ENCODE peak calls at places on chromosome 7, in four cellular contexts. One of them, this sample, is unnamed.

GRCh38 chr7:157267956-157268355 is 68.8 kb upstream of the DNAJB6 start:
- DNase-seq in H1: no peak
- DNase-seq in IMR-90: no peak
- DNase-seq in H9: no peak
- DNase-seq in this sample: no peak

GRCh38 chr7:27128034-27128433 is 2.5 kb downstream of the HOXA4 start:
- DNase-seq in H1: no peak
- DNase-seq in IMR-90: peak
- DNase-seq in H9: no peak
- DNase-seq in this sample: no peak

GRCh38 chr7:1558181-1558811 is 2.3 kb upstream of the TMEM184A start:
- DNase-seq in H1: peak
- DNase-seq in IMR-90: no peak
- DNase-seq in H9: no peak
- DNase-seq in this sample: peak

GRCh38 chr7:140440593-140440992 is 36.7 kb downstream of the RAB19 start:
- DNase-seq in H1: no peak
- DNase-seq in IMR-90: peak
- DNase-seq in H9: no peak
- DNase-seq in this sample: no peak

GRCh38 chr7:34845666-34846361 is 187.8 kb downstream of the NPSR1 start:
- DNase-seq in H1: no peak
- DNase-seq in IMR-90: no peak
- DNase-seq in H9: no peak
- DNase-seq in this sample: peak

GRCh38 chr7:116398672-116399071 is 100.9 kb upstream of the CAV2 start:
- DNase-seq in H1: no peak
- DNase-seq in IMR-90: no peak
- DNase-seq in H9: no peak
- DNase-seq in this sample: no peak

GRCh38 chr7:8175929-8176369 is 86.0 kb downstream of the ICA1 start:
- DNase-seq in H1: no peak
- DNase-seq in IMR-90: no peak
- DNase-seq in H9: no peak
- DNase-seq in this sample: no peak

GRCh38 chr7:41162612-41163011 is 540.3 kb downstream of the INHBA start:
- DNase-seq in H1: no peak
- DNase-seq in IMR-90: peak
- DNase-seq in H9: no peak
- DNase-seq in this sample: no peak

GRCh38 chr7:113873554-113874151 is 45.2 kb downstream of the PPP1R3A start:
- DNase-seq in H1: no peak
- DNase-seq in IMR-90: peak
- DNase-seq in H9: no peak
- DNase-seq in this sample: peak

GRCh38 chr7:25852249-25852994 is 299.6 kb upstream of the NFE2L3 start:
- DNase-seq in H1: peak
- DNase-seq in IMR-90: no peak
- DNase-seq in H9: peak
- DNase-seq in this sample: peak

GRCh38 chr7:43039346-43039745 is 73.1 kb upstream of the HECW1 start:
- DNase-seq in H1: peak
- DNase-seq in IMR-90: no peak
- DNase-seq in H9: peak
- DNase-seq in this sample: peak

GRCh38 chr7:148328906-148329305 is 261.7 kb upstream of the C7orf33 start:
- DNase-seq in H1: no peak
- DNase-seq in IMR-90: no peak
- DNase-seq in H9: no peak
- DNase-seq in this sample: no peak

GRCh38 chr7:28356619-28357018 is 55.7 kb upstream of the CREB5 start:
- DNase-seq in H1: no peak
- DNase-seq in IMR-90: no peak
- DNase-seq in H9: no peak
- DNase-seq in this sample: no peak

GRCh38 chr7:91212592-91212991 is 51.6 kb upstream of the FZD1 start:
- DNase-seq in H1: no peak
- DNase-seq in IMR-90: peak
- DNase-seq in H9: no peak
- DNase-seq in this sample: no peak
- H3K56ac ChIP-seq in H1: no peak
- H3K56ac ChIP-seq in IMR-90: no peak
- H3K56ac ChIP-seq in H9: no peak
- H3K56ac ChIP-seq in this sample: no peak

GRCh38 chr7:121994625-121995410 is 121.9 kb downstream of the PTPRZ1 start:
- DNase-seq in H1: peak
- DNase-seq in IMR-90: peak
- DNase-seq in H9: peak
- DNase-seq in this sample: peak

GRCh38 chr7:121992046-121992445 is 119.1 kb downstream of the PTPRZ1 start:
- DNase-seq in H1: no peak
- DNase-seq in IMR-90: no peak
- DNase-seq in H9: no peak
- DNase-seq in this sample: peak
- H3K56ac ChIP-seq in H1: no peak
- H3K56ac ChIP-seq in IMR-90: no peak
- H3K56ac ChIP-seq in H9: no peak
- H3K56ac ChIP-seq in this sample: no peak

GRCh38 chr7:68547794-68548193 is 1050.5 kb upstream of the AUTS2 start:
- DNase-seq in H1: no peak
- DNase-seq in IMR-90: no peak
- DNase-seq in H9: no peak
- DNase-seq in this sample: no peak

GRCh38 chr7:68542831-68543230 is 1055.4 kb upstream of the AUTS2 start:
- DNase-seq in H1: no peak
- DNase-seq in IMR-90: no peak
- DNase-seq in H9: no peak
- DNase-seq in this sample: no peak

GRCh38 chr7:68550027-68550426 is 1048.2 kb upstream of the AUTS2 start:
- DNase-seq in H1: no peak
- DNase-seq in IMR-90: no peak
- DNase-seq in H9: no peak
- DNase-seq in this sample: no peak

GRCh38 chr7:68547181-68547580 is 1051.1 kb upstream of the AUTS2 start:
- DNase-seq in H1: no peak
- DNase-seq in IMR-90: no peak
- DNase-seq in H9: no peak
- DNase-seq in this sample: no peak

DNA sequence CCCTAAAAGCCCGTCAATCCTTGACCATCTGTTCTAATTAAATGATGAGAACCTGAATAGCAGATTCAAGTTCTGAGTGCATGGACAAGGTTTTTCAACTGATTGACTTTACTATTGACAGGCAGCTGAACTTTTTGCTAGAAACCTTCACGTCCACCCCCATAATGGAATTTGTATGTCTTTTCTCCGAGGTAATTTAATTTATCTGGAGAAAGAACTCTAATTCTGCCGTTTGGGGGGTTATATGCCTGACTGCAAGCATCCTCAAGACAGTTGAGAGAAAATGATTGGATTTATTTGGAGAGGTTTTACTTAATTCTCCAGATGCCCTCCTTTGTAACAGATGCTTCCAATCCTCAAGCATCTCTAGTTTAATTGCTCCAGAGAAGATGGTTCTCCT is 1053.4 kb upstream of the AUTS2 start:
- DNase-seq in H1: no peak
- DNase-seq in IMR-90: no peak
- DNase-seq in H9: no peak
- DNase-seq in this sample: no peak
- H3K56ac ChIP-seq in H1: no peak
- H3K56ac ChIP-seq in IMR-90: no peak
- H3K56ac ChIP-seq in H9: no peak
- H3K56ac ChIP-seq in this sample: no peak

GRCh38 chr7:36987363-36987724 is 263.1 kb upstream of the AOAH start:
- DNase-seq in H1: no peak
- DNase-seq in IMR-90: no peak
- DNase-seq in H9: no peak
- DNase-seq in this sample: no peak
- H3K56ac ChIP-seq in H1: no peak
- H3K56ac ChIP-seq in IMR-90: no peak
- H3K56ac ChIP-seq in H9: no peak
- H3K56ac ChIP-seq in this sample: no peak

GRCh38 chr7:66683770-66684123 is 55.1 kb downstream of the KCTD7 start:
- DNase-seq in H1: no peak
- DNase-seq in IMR-90: no peak
- DNase-seq in H9: no peak
- DNase-seq in this sample: no peak

GRCh38 chr7:66687186-66687585 is 53.3 kb upstream of the RABGEF1 start:
- DNase-seq in H1: no peak
- DNase-seq in IMR-90: no peak
- DNase-seq in H9: no peak
- DNase-seq in this sample: no peak

GRCh38 chr7:66682350-66683093 is 53.8 kb downstream of the KCTD7 start:
- DNase-seq in H1: no peak
- DNase-seq in IMR-90: peak
- DNase-seq in H9: no peak
- DNase-seq in this sample: peak

GRCh38 chr7:66679633-66679980 is 50.9 kb downstream of the KCTD7 start:
- DNase-seq in H1: no peak
- DNase-seq in IMR-90: no peak
- DNase-seq in H9: no peak
- DNase-seq in this sample: no peak

GRCh38 chr7:66681491-66682349 is 53.0 kb downstream of the KCTD7 start:
- DNase-seq in H1: peak
- DNase-seq in IMR-90: peak
- DNase-seq in H9: peak
- DNase-seq in this sample: peak
- H3K56ac ChIP-seq in H1: peak
- H3K56ac ChIP-seq in IMR-90: peak
- H3K56ac ChIP-seq in H9: no peak
- H3K56ac ChIP-seq in this sample: peak

GRCh38 chr7:117435475-117436043 is 8.3 kb upstream of the ASZ1 start:
- DNase-seq in H1: no peak
- DNase-seq in IMR-90: no peak
- DNase-seq in H9: no peak
- DNase-seq in this sample: no peak
- H3K56ac ChIP-seq in H1: no peak
- H3K56ac ChIP-seq in IMR-90: no peak
- H3K56ac ChIP-seq in H9: no peak
- H3K56ac ChIP-seq in this sample: no peak

GRCh38 chr7:125871431-125871830 is 941.8 kb upstream of the POT1 start:
- DNase-seq in H1: no peak
- DNase-seq in IMR-90: no peak
- DNase-seq in H9: no peak
- DNase-seq in this sample: no peak
- H3K56ac ChIP-seq in H1: no peak
- H3K56ac ChIP-seq in IMR-90: no peak
- H3K56ac ChIP-seq in H9: no peak
- H3K56ac ChIP-seq in this sample: no peak

GRCh38 chr7:129067943-129068548 is 13.1 kb upstream of the TNPO3 start:
- DNase-seq in H1: no peak
- DNase-seq in IMR-90: no peak
- DNase-seq in H9: no peak
- DNase-seq in this sample: no peak
- H3K56ac ChIP-seq in H1: no peak
- H3K56ac ChIP-seq in IMR-90: no peak
- H3K56ac ChIP-seq in H9: no peak
- H3K56ac ChIP-seq in this sample: no peak

GRCh38 chr7:110001254-110001938 is 1089.5 kb upstream of the LRRN3 start:
- DNase-seq in H1: no peak
- DNase-seq in IMR-90: no peak
- DNase-seq in H9: no peak
- DNase-seq in this sample: no peak
- H3K56ac ChIP-seq in H1: no peak
- H3K56ac ChIP-seq in IMR-90: no peak
- H3K56ac ChIP-seq in H9: no peak
- H3K56ac ChIP-seq in this sample: no peak

This sample was measured in mesendoderm.